ENCODE peak calls at places on chromosome 20, in ten cellular contexts. U, P, A, Y, Z, O, R, H, M and J are unnamed samples.

GRCh38 chr20:8875586-8875985 is 193.3 kb upstream of the PLCB4 start:
- DNase-seq in U (no peak), P (no peak), A (no peak), Y (no peak), Z (no peak), O (no peak), R (no peak), H (no peak), M (no peak), J (no peak)

GRCh38 chr20:3221398-3222226 is 12.3 kb downstream of the ITPA start:
- DNase-seq in U (no peak), P (no peak), A (no peak), Y (no peak), Z (peak), O (no peak), R (no peak), H (no peak), M (no peak), J (no peak)

GRCh38 chr20:4099905-4100675 is 84.7 kb upstream of the RNF24 start:
- DNase-seq in U (no peak), P (no peak), A (no peak), Y (no peak), Z (no peak), O (no peak), R (no peak), H (no peak), M (peak), J (no peak)

GRCh38 chr20:25540273-25540672 is 45.1 kb downstream of the NINL start:
- DNase-seq in U (no peak), P (no peak), A (no peak), Y (peak), Z (no peak), O (no peak), R (peak), H (peak), M (peak), J (peak)

GRCh38 chr20:7392551-7392950 is 547.7 kb downstream of the HAO1 start:
- DNase-seq in U (no peak), P (no peak), A (no peak), Y (no peak), Z (no peak), O (no peak), R (no peak), H (no peak), M (peak), J (no peak)

GRCh38 chr20:53884859-53885654 is 185.3 kb downstream of the BCAS1 start:
- DNase-seq in U (no peak), P (no peak), A (no peak), Y (no peak), Z (no peak), O (no peak), R (no peak), H (no peak), M (peak), J (no peak)

GRCh38 chr20:1185781-1186334 is 1.1 kb upstream of the TMEM74B start:
- DNase-seq in U (peak), P (no peak), A (no peak), Y (peak), Z (no peak), O (no peak), R (no peak), H (peak), M (peak), J (no peak)

GRCh38 chr20:60295214-60295613 is 337.0 kb downstream of the CDH26 start:
- DNase-seq in U (no peak), P (no peak), A (no peak), Y (no peak), Z (no peak), O (no peak), R (no peak), H (no peak), M (no peak), J (no peak)

GRCh38 chr20:20216941-20217340 is 151.0 kb upstream of the INSM1 start:
- DNase-seq in U (no peak), P (no peak), A (no peak), Y (no peak), Z (no peak), O (no peak), R (no peak), H (no peak), M (no peak), J (no peak)

GRCh38 chr20:62276448-62276847 is 26.3 kb upstream of the ADRM1 start:
- DNase-seq in U (no peak), P (no peak), A (no peak), Y (no peak), Z (no peak), O (no peak), R (peak), H (peak), M (no peak), J (no peak)

GRCh38 chr20:53335509-53335908 is 258.1 kb downstream of the ZNF217 start:
- DNase-seq in U (no peak), P (no peak), A (no peak), Y (no peak), Z (no peak), O (no peak), R (no peak), H (no peak), M (no peak), J (no peak)

GRCh38 chr20:54067606-54068174 is 2.7 kb downstream of the BCAS1 start:
- DNase-seq in U (no peak), P (no peak), A (no peak), Y (no peak), Z (peak), O (no peak), R (no peak), H (peak), M (no peak), J (peak)

GRCh38 chr20:37407573-37408002 is 61.6 kb downstream of the SRC start:
- DNase-seq in U (no peak), P (no peak), A (peak), Y (peak), Z (no peak), O (no peak), R (no peak), H (peak), M (no peak), J (no peak)

GRCh38 chr20:37518606-37519507 is 2.2 kb upstream of the NNAT start:
- DNase-seq in U (no peak), P (no peak), A (peak), Y (no peak), Z (no peak), O (no peak), R (peak), H (peak), M (peak), J (no peak)

GRCh38 chr20:59644371-59644939 is 40.1 kb downstream of the PHACTR3 start:
- DNase-seq in U (no peak), P (no peak), A (no peak), Y (no peak), Z (no peak), O (peak), R (no peak), H (no peak), M (no peak), J (no peak)

GRCh38 chr20:11136691-11137090 is 462.9 kb upstream of the JAG1 start:
- DNase-seq in U (no peak), P (no peak), A (no peak), Y (no peak), Z (no peak), O (no peak), R (no peak), H (no peak), M (no peak), J (no peak)

GRCh38 chr20:22743426-22743825 is 159.1 kb upstream of the FOXA2 start:
- DNase-seq in U (no peak), P (no peak), A (no peak), Y (no peak), Z (no peak), O (no peak), R (no peak), H (no peak), M (no peak), J (no peak)